ENCODE peak calls at places on chromosomes 7 and 10, in seven cellular contexts. K is HCT116, Z is H1, B is HepG2, D is SK-N-SH, U is GM12878, R is K562. T is an unnamed sample.

GRCh38 chr10:63209703-63210102 is 76.6 kb downstream of the NRBF2 start:
- DNase-seq in K (no peak), Z (no peak), B (no peak), D (no peak), U (no peak), R (no peak), T (no peak)

GRCh38 chr10:114337510-114338462 is 66.5 kb downstream of the AFAP1L2 start:
- DNase-seq in K (no peak), Z (no peak), B (no peak), D (no peak), U (peak), R (no peak), T (no peak)

GRCh38 chr10:96259884-96260511 is 11.4 kb downstream of the BLNK start:
- DNase-seq in K (no peak), Z (no peak), B (no peak), D (no peak), U (no peak), R (no peak), T (no peak)

GRCh38 chr7:97731736-97732370 is at the start of gene TAC1:
- DNase-seq in K (no peak), Z (no peak), B (no peak), D (peak), U (no peak), R (no peak), T (no peak)

GRCh38 chr7:3285652-3286051 is 15.4 kb upstream of the SDK1 start:
- DNase-seq in K (no peak), Z (no peak), B (no peak), D (no peak), U (no peak), R (no peak), T (no peak)

GRCh38 chr10:69684020-69684980 is 54.3 kb downstream of the FAM241B start:
- DNase-seq in K (no peak), Z (no peak), B (peak), D (peak), U (no peak), R (no peak), T (no peak)

GRCh38 chr10:130403153-130403890 is 267.1 kb downstream of the GLRX3 start:
- DNase-seq in K (no peak), Z (no peak), B (no peak), D (peak), U (no peak), R (no peak), T (no peak)

GRCh38 chr10:128047991-128048826 is 78.0 kb downstream of the MKI67 start:
- DNase-seq in K (no peak), Z (no peak), B (peak), D (no peak), U (no peak), R (no peak), T (no peak)

GRCh38 chr7:97733276-97734206 is 1.7 kb downstream of the TAC1 start:
- DNase-seq in K (no peak), Z (no peak), B (no peak), D (peak), U (no peak), R (no peak), T (no peak)

DNA sequence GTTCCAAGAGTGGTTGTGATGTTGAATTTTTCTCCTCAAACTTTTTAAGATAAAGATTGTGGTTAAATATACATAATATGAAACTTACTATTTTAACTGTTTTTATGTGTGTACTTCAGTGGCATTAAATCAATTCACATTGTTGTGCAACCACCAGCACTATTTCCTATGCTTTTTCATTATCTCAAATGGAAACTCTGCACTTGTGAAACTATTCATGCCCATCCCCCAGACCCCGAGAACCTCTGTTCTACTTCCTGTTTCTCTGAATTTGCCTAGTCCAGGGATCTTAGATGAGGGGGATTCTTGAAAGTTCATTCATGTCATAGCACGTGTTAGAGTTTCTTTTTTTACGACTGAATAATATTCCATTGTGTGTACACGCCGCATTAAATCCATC is 67.0 kb downstream of the WDR37 start:
- DNase-seq in K (no peak), Z (no peak), B (no peak), D (no peak), U (no peak), R (no peak), T (no peak)
- TF ChIP-seq JUND in K (no peak), Z (no peak), B (no peak), D (no peak), U (no peak), R (no peak), T (no peak)

GRCh38 chr7:131110294-131111080 is 217.2 kb upstream of the MKLN1 start:
- DNase-seq in K (no peak), Z (no peak), B (no peak), D (no peak), U (no peak), R (no peak), T (peak)
- TF ChIP-seq JUND in K (no peak), Z (no peak), B (no peak), D (no peak), U (no peak), R (no peak), T (no peak)

DNA sequence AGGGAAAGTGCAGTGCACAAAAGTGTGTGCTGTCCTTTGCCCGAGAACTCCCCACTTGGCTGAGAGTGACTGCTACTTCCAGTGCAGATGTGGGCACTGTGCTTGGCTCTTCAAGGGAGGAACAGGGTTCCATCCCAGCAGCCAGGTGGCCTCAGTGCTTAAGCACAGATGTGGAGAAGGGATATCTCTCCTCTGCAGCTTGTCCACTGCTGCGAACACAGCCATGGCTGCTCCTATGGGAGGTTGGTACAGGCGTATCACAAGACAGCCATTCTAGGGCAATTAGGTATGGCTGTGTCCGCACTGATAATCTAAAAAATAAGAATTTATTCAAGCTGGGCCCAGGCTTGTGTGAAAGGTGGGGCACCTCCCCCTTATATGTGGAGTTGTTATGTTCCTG is 66.6 kb downstream of the GLCCI1 start:
- DNase-seq in K (no peak), Z (no peak), B (no peak), D (no peak), U (no peak), R (no peak), T (peak)
- TF ChIP-seq JUND in K (no peak), Z (no peak), B (no peak), D (no peak), U (no peak), R (no peak), T (no peak)

GRCh38 chr10:43284341-43284910 is 17.6 kb upstream of the RASGEF1A start:
- DNase-seq in K (no peak), Z (no peak), B (no peak), D (no peak), U (no peak), R (no peak), T (peak)
- TF ChIP-seq JUND in K (no peak), Z (no peak), B (no peak), D (no peak), U (no peak), R (no peak), T (no peak)

GRCh38 chr10:34599401-34599800 is 215.7 kb downstream of the PARD3 start:
- DNase-seq in K (no peak), Z (no peak), B (no peak), D (no peak), U (no peak), R (no peak), T (no peak)
- TF ChIP-seq JUND in K (no peak), Z (no peak), B (no peak), D (no peak), U (no peak), R (no peak), T (no peak)

DNA sequence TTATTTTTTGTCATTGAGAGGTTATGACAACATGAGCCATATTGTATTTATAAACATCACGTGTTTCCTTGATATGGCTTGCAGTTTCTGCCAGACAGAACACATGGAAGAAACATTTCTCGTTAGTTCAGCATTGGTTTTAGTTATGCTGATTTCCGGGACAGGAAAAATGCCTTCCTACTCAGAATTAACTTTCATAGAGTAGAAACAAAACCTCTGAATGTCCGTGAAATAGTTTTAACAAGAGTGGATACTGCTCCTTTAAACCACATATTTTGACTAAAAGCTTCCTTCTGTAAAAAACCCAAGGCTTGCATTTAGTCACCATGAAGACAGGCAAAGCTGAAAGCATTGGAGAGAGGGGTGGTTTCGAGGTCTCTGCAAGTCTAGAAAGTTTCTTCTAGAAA is 240.4 kb downstream of the KIAA1217 start:
- DNase-seq in K (no peak), Z (no peak), B (no peak), D (no peak), U (no peak), R (no peak), T (no peak)
- TF ChIP-seq JUND in K (no peak), Z (no peak), B (no peak), D (no peak), U (no peak), R (no peak), T (no peak)

GRCh38 chr7:145293120-145293792 is 457.4 kb upstream of the TPK1 start:
- DNase-seq in K (no peak), Z (no peak), B (no peak), D (no peak), U (no peak), R (no peak), T (no peak)
- TF ChIP-seq JUND in K (no peak), Z (no peak), B (no peak), D (no peak), U (no peak), R (no peak), T (no peak)